ENCODE peak calls at places on chromosomes 4 and X, in six cellular contexts. H is HT1080; P is NCI-H2081; R is activated naive CD8-positive, alpha-beta T cell treated with anti-CD3 and anti-CD28 coated beads, Interleukin-2, amount 50 U/mL, for 16 hours; D is NCI-H187; C is AG09319. O is an unnamed sample.

GRCh38 chrX:50206753-50207152 is 2.2 kb downstream of the CCNB3 start:
- DNase-seq in H (no peak), P (no peak), R (no peak), D (no peak), C (no peak), O (no peak)

GRCh38 chrX:4091046-4091760 is 377.8 kb upstream of the PRKX start:
- DNase-seq in H (peak; percentile 25), P (no peak), R (no peak), D (no peak), C (no peak), O (no peak)

GRCh38 chrX:145563159-145563558 is 254.5 kb upstream of the SLITRK2 start:
- DNase-seq in H (no peak), P (no peak), R (no peak), D (no peak), C (no peak), O (no peak)

GRCh38 chr4:165208741-165209388 is 1.5 kb downstream of the KLHL2 start:
- DNase-seq in H (no peak), P (peak; percentile 50), R (no peak), D (no peak), C (no peak), O (no peak)

GRCh38 chr4:41324861-41325260 is 68.1 kb downstream of the UCHL1 start:
- DNase-seq in H (peak; percentile 30), P (no peak), R (no peak), D (no peak), C (no peak), O (no peak)

GRCh38 chrX:63349307-63349706 is 1.8 kb downstream of the SPIN4 start:
- DNase-seq in H (no peak), P (peak; percentile 60), R (no peak), D (no peak), C (no peak), O (no peak)

GRCh38 chrX:52811065-52811625 is at the start of gene XAGE5:
- DNase-seq in H (no peak), P (no peak), R (no peak), D (no peak), C (no peak), O (no peak)

GRCh38 chrX:70437011-70437410 is 7.6 kb upstream of the DLG3 start:
- DNase-seq in H (no peak), P (no peak), R (no peak), D (no peak), C (no peak), O (no peak)

GRCh38 chr4:56468097-56468422 is 643 bp downstream of the SRP72 start:
- DNase-seq in H (peak; percentile 38), P (peak; percentile 52), R (no peak), D (no peak), C (no peak), O (no peak)

GRCh38 chr4:3511187-3511586 is 21.0 kb downstream of the LRPAP1 start:
- DNase-seq in H (no peak), P (no peak), R (no peak), D (no peak), C (no peak), O (no peak)